ENCODE peak calls at places on chromosome 9, in six cellular contexts. One of them, this sample, is unnamed.

GRCh38 chr9:92590386-92590785 is 54.6 kb upstream of the ECM2 start:
- DNase-seq in MCF 10A: no peak
- DNase-seq in cardiac muscle cell: no peak
- DNase-seq in NCI-H2171 treated with DMSO at 0.1 percent for 48 hours: no peak
- DNase-seq in HFFc6: no peak
- DNase-seq in activated naive CD4-positive, alpha-beta T cell treated with Interleukin-2 at 50 U/mL for 16 hours: no peak
- DNase-seq in this sample: no peak

GRCh38 chr9:421896-422295 is 207.2 kb downstream of the DOCK8 start:
- DNase-seq in MCF 10A: no peak
- DNase-seq in cardiac muscle cell: no peak
- DNase-seq in NCI-H2171 treated with DMSO at 0.1 percent for 48 hours: no peak
- DNase-seq in HFFc6: no peak
- DNase-seq in activated naive CD4-positive, alpha-beta T cell treated with Interleukin-2 at 50 U/mL for 16 hours: no peak
- DNase-seq in this sample: no peak

GRCh38 chr9:14221558-14221957 is 92.4 kb downstream of the NFIB start:
- DNase-seq in MCF 10A: peak; percentile 90
- DNase-seq in cardiac muscle cell: no peak
- DNase-seq in NCI-H2171 treated with DMSO at 0.1 percent for 48 hours: no peak
- DNase-seq in HFFc6: peak; percentile 74
- DNase-seq in activated naive CD4-positive, alpha-beta T cell treated with Interleukin-2 at 50 U/mL for 16 hours: no peak
- DNase-seq in this sample: no peak

GRCh38 chr9:137275203-137275936 is 2.2 kb upstream of the TOR4A start:
- DNase-seq in MCF 10A: no peak
- DNase-seq in cardiac muscle cell: no peak
- DNase-seq in NCI-H2171 treated with DMSO at 0.1 percent for 48 hours: no peak
- DNase-seq in HFFc6: no peak
- DNase-seq in activated naive CD4-positive, alpha-beta T cell treated with Interleukin-2 at 50 U/mL for 16 hours: no peak
- DNase-seq in this sample: no peak

GRCh38 chr9:136686534-136686793 is 793 bp downstream of the AGPAT2 start:
- DNase-seq in MCF 10A: no peak
- DNase-seq in cardiac muscle cell: no peak
- DNase-seq in NCI-H2171 treated with DMSO at 0.1 percent for 48 hours: no peak
- DNase-seq in HFFc6: no peak
- DNase-seq in activated naive CD4-positive, alpha-beta T cell treated with Interleukin-2 at 50 U/mL for 16 hours: no peak
- DNase-seq in this sample: no peak

GRCh38 chr9:97398999-97399758 is 12.7 kb upstream of the TDRD7 start:
- DNase-seq in MCF 10A: peak; percentile 87
- DNase-seq in cardiac muscle cell: peak; percentile 83
- DNase-seq in NCI-H2171 treated with DMSO at 0.1 percent for 48 hours: peak; percentile 13
- DNase-seq in HFFc6: peak; percentile 74
- DNase-seq in activated naive CD4-positive, alpha-beta T cell treated with Interleukin-2 at 50 U/mL for 16 hours: peak; percentile 75
- DNase-seq in this sample: no peak

GRCh38 chr9:123073991-123074422 is 40.5 kb downstream of the GPR21 start:
- DNase-seq in MCF 10A: no peak
- DNase-seq in cardiac muscle cell: no peak
- DNase-seq in NCI-H2171 treated with DMSO at 0.1 percent for 48 hours: no peak
- DNase-seq in HFFc6: peak; percentile 71
- DNase-seq in activated naive CD4-positive, alpha-beta T cell treated with Interleukin-2 at 50 U/mL for 16 hours: no peak
- DNase-seq in this sample: no peak

GRCh38 chr9:35914307-35914807 is 5.1 kb downstream of the SPAAR start:
- DNase-seq in MCF 10A: no peak
- DNase-seq in cardiac muscle cell: peak; percentile 86
- DNase-seq in NCI-H2171 treated with DMSO at 0.1 percent for 48 hours: no peak
- DNase-seq in HFFc6: no peak
- DNase-seq in activated naive CD4-positive, alpha-beta T cell treated with Interleukin-2 at 50 U/mL for 16 hours: no peak
- DNase-seq in this sample: peak; percentile 12

GRCh38 chr9:136170291-136170901 is 34.5 kb downstream of the LHX3 start:
- DNase-seq in MCF 10A: peak; percentile 36
- DNase-seq in cardiac muscle cell: peak; percentile 55
- DNase-seq in NCI-H2171 treated with DMSO at 0.1 percent for 48 hours: peak; percentile 15
- DNase-seq in HFFc6: no peak
- DNase-seq in activated naive CD4-positive, alpha-beta T cell treated with Interleukin-2 at 50 U/mL for 16 hours: peak; percentile 53
- DNase-seq in this sample: no peak

This sample was measured in SK-N-MC.